ENCODE peak calls at places on chromosome 19, in six cellular contexts. G, Q, N, X, C and M are unnamed samples.

GRCh38 chr19:12939908-12940533 is 1.6 kb downstream of the CALR start:
- DNase-seq in G (no peak), Q (no peak), N (peak), X (no peak), C (no peak), M (no peak)

GRCh38 chr19:46195104-46195503 is 34.4 kb upstream of the IGFL1 start:
- DNase-seq in G (no peak), Q (no peak), N (no peak), X (no peak), C (no peak), M (no peak)

GRCh38 chr19:38152461-38153379 is 71.3 kb downstream of the DPF1 start:
- DNase-seq in G (no peak), Q (no peak), N (no peak), X (no peak), C (no peak), M (peak)

GRCh38 chr19:17220207-17220758 is 5.1 kb downstream of the USE1 start:
- DNase-seq in G (peak), Q (peak), N (peak), X (peak), C (no peak), M (peak)

GRCh38 chr19:51094696-51095279 is 12.1 kb upstream of the KLK14 start:
- DNase-seq in G (no peak), Q (peak), N (peak), X (no peak), C (no peak), M (peak)

GRCh38 chr19:33214621-33215020 is 11.0 kb downstream of the SLC7A10 start:
- DNase-seq in G (no peak), Q (no peak), N (peak), X (peak), C (no peak), M (peak)

GRCh38 chr19:8334458-8335342 is 8.4 kb downstream of the KANK3 start:
- DNase-seq in G (peak), Q (peak), N (peak), X (peak), C (no peak), M (peak)

GRCh38 chr19:35843676-35844481 is 8.4 kb downstream of the NPHS1 start:
- DNase-seq in G (peak), Q (peak), N (no peak), X (no peak), C (no peak), M (no peak)

GRCh38 chr19:8511573-8512101 is 2.3 kb downstream of the ZNF414 start:
- DNase-seq in G (peak), Q (no peak), N (no peak), X (no peak), C (no peak), M (no peak)

GRCh38 chr19:11069451-11070009 is 19.7 kb upstream of the LDLR start:
- DNase-seq in G (no peak), Q (no peak), N (peak), X (no peak), C (no peak), M (peak)

GRCh38 chr19:38134538-38135149 is 89.4 kb downstream of the DPF1 start:
- DNase-seq in G (no peak), Q (peak), N (peak), X (peak), C (peak), M (peak)

GRCh38 chr19:11639245-11639601 is 41.9 kb downstream of the ZNF627 start:
- DNase-seq in G (no peak), Q (no peak), N (no peak), X (no peak), C (no peak), M (no peak)

GRCh38 chr19:12687496-12688196 is at the start of gene GNG14:
- DNase-seq in G (no peak), Q (no peak), N (no peak), X (no peak), C (no peak), M (no peak)

GRCh38 chr19:56217039-56217949 is 15.2 kb downstream of the ZSCAN5C start:
- DNase-seq in G (peak), Q (no peak), N (no peak), X (peak), C (no peak), M (peak)

GRCh38 chr19:29532097-29532496 is 6.3 kb downstream of the VSTM2B start:
- DNase-seq in G (no peak), Q (no peak), N (no peak), X (no peak), C (no peak), M (no peak)

GRCh38 chr19:32251634-32252332 is 93.6 kb upstream of the ZNF507 start:
- DNase-seq in G (no peak), Q (no peak), N (no peak), X (no peak), C (no peak), M (no peak)

GRCh38 chr19:35306473-35307246 is 14.7 kb downstream of the MAG start:
- DNase-seq in G (no peak), Q (peak), N (peak), X (no peak), C (no peak), M (no peak)

GRCh38 chr19:49437231-49437630 is 4.1 kb downstream of the SLC17A7 start:
- DNase-seq in G (no peak), Q (no peak), N (no peak), X (no peak), C (no peak), M (no peak)

GRCh38 chr19:4456843-4457653 is 546 bp downstream of the UBXN6 start:
- DNase-seq in G (peak), Q (peak), N (peak), X (peak), C (no peak), M (peak)

GRCh38 chr19:7867092-7867844 is 6.9 kb downstream of the PRR36 start:
- DNase-seq in G (no peak), Q (no peak), N (no peak), X (no peak), C (no peak), M (no peak)

GRCh38 chr19:28374971-28375370 is 838.0 kb downstream of the UQCRFS1 start:
- DNase-seq in G (no peak), Q (no peak), N (no peak), X (no peak), C (no peak), M (no peak)

GRCh38 chr19:34500656-34501120 is 19.1 kb downstream of the WTIP start:
- DNase-seq in G (no peak), Q (no peak), N (no peak), X (no peak), C (no peak), M (no peak)

GRCh38 chr19:4060621-4061177 is 6.0 kb downstream of the ZBTB7A start:
- DNase-seq in G (peak), Q (no peak), N (no peak), X (no peak), C (no peak), M (no peak)

GRCh38 chr19:11361037-11361770 is 6.0 kb downstream of the PLPPR2 start:
- DNase-seq in G (peak), Q (no peak), N (no peak), X (no peak), C (no peak), M (no peak)

GRCh38 chr19:46692918-46693722 is 23.8 kb downstream of the PRKD2 start:
- DNase-seq in G (no peak), Q (no peak), N (no peak), X (no peak), C (no peak), M (peak)

GRCh38 chr19:17865364-17866311 is 5.9 kb downstream of the RPL18A start:
- DNase-seq in G (peak), Q (peak), N (peak), X (no peak), C (no peak), M (no peak)

GRCh38 chr19:18157465-18158063 is 4.6 kb downstream of the PIK3R2 start:
- DNase-seq in G (peak), Q (no peak), N (no peak), X (no peak), C (no peak), M (no peak)

GRCh38 chr19:28169168-28169862 is 1043.6 kb downstream of the UQCRFS1 start:
- DNase-seq in G (no peak), Q (no peak), N (no peak), X (no peak), C (no peak), M (no peak)

GRCh38 chr19:11106477-11106876 is 17.2 kb downstream of the LDLR start:
- DNase-seq in G (no peak), Q (no peak), N (no peak), X (no peak), C (no peak), M (no peak)

GRCh38 chr19:18204394-18205179 is 745 bp upstream of the RAB3A start:
- DNase-seq in G (peak), Q (no peak), N (no peak), X (no peak), C (no peak), M (no peak)

GRCh38 chr19:19399733-19400438 is 5.6 kb upstream of the GATAD2A start:
- DNase-seq in G (no peak), Q (no peak), N (no peak), X (peak), C (peak), M (peak)

GRCh38 chr19:44071824-44072542 is at the start of gene ZNF284:
- DNase-seq in G (peak), Q (peak), N (peak), X (peak), C (peak), M (peak)
- TF ChIP-seq CTCF in G (no peak), Q (no peak), N (no peak), X (no peak), C (no peak), M (no peak)

DNA sequence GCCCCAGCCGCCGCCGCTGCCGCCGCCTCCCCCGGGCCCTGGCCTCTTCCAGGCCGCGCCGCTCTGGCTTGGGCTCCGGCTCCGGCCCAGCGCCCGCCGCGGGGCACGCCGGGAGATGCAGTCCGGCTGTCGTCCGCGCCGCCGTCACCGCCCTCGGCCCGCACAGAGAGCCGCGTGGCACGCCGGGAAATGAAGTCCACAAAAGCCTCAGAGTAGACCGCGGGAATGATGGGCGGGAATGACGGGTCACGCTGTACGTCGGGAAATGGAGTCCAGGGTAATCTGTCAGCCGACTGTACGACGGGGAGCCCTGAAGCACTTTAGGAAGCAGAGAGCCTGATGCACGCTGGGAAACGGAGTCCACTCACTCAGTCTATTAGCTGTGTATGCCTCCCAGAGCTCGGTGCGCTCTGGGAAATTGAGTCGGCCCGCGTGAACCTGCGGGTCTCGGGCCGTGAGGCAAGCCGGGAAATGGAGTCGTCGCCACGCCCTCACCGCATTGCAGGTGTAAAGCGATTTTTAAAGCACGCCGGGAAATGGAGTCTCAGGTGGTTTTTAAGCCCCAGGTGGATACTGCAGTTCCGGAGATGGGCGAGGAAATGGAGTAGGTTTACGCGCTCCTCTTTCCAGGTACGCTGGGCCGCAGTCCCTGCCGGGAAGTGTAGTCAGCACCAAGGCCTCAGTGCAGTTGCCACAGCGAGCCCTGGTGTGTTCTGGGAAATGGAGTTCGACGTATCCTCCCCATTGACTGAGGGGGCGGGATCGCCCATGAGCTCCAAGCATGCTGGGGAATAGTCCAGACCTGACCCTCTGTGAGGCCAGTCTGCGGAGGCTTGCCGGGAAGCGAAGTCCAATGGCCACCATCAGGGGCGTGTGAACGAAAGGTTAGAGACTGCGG is at the start of gene GSK3A:
- DNase-seq in G (peak), Q (peak), N (peak), X (peak), C (peak), M (peak)
- TF ChIP-seq CTCF in G (no peak), Q (no peak), N (no peak), X (no peak), C (no peak), M (no peak)

DNA sequence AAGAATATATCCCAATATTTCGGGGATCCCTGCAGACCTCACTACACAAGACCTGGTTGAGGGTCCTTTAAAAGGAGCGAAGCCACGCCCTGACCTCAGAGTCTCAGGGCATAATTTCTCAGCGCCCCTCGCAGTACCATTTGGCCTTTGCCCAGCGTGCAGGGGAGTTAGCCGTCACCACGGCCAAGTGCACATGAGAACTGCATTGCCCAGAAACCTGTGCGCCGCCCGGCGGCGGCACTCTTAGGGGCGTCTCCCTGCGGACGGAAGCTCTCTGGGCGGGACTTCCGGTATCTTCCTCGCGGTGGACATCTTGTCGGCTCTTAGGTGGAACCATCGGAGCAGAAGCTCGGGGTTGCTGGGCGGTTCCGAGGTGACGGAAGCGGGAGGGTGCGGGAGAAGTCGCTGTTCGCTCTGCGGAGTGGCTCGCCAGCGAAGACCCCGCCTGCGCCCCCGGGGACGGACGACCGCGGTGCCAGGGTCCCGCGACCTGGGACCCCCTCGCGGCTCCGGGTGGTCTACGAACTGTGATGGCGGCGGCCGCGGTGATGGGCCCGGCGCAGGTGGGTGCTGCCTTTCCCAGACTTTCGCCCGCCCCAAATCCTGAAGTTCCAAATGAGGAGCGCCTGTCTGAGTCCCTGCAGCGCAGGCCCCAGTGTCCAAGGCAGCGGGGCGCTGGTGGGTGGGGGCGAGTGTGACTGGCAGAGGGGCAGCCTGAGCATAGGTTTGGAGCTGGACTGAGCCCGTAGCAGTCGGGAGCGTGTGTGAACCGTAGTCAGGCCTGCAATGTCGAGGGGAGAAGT is at the start of gene ZNF134:
- DNase-seq in G (peak), Q (peak), N (peak), X (peak), C (peak), M (peak)
- TF ChIP-seq CTCF in G (no peak), Q (no peak), N (no peak), X (peak), C (peak), M (peak)

DNA sequence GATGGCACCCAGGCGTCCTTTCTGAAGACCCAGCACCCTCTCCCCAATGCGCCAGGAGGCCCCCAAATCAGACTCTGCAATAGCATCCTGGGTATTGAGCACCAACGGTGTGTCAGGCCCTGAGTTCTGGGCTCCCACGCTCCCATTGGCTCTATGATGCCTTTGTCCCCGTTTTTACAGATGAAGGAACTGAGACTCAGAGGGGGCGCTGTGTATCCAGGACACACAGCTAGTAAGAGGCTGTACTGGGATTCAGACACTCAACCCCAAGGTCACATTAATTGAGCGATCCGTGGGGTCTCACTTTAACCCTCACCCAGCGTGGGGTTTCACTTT is 42.5 kb downstream of the CYP4F22 start:
- DNase-seq in G (no peak), Q (no peak), N (no peak), X (no peak), C (no peak), M (no peak)
- TF ChIP-seq CTCF in G (no peak), Q (no peak), N (no peak), X (peak), C (no peak), M (peak)

GRCh38 chr19:2479556-2480194 is 3.7 kb downstream of the GADD45B start:
- DNase-seq in G (no peak), Q (no peak), N (no peak), X (no peak), C (no peak), M (peak)
- TF ChIP-seq CTCF in G (no peak), Q (peak), N (no peak), X (no peak), C (no peak), M (peak)

GRCh38 chr19:1122021-1122971 is 18.5 kb downstream of the GPX4 start:
- DNase-seq in G (no peak), Q (no peak), N (no peak), X (no peak), C (no peak), M (no peak)

GRCh38 chr19:1123381-1123780 is 19.6 kb downstream of the GPX4 start:
- DNase-seq in G (no peak), Q (no peak), N (no peak), X (no peak), C (no peak), M (no peak)

GRCh38 chr19:1123885-1124677 is 20.3 kb downstream of the GPX4 start:
- DNase-seq in G (no peak), Q (no peak), N (no peak), X (no peak), C (no peak), M (no peak)

GRCh38 chr19:1121395-1121794 is 17.6 kb downstream of the GPX4 start:
- DNase-seq in G (no peak), Q (no peak), N (no peak), X (no peak), C (no peak), M (no peak)

GRCh38 chr19:1122972-1123363 is 19.2 kb downstream of the GPX4 start:
- DNase-seq in G (peak), Q (peak), N (peak), X (peak), C (no peak), M (peak)
- TF ChIP-seq CTCF in G (no peak), Q (no peak), N (no peak), X (no peak), C (no peak), M (no peak)

DNA sequence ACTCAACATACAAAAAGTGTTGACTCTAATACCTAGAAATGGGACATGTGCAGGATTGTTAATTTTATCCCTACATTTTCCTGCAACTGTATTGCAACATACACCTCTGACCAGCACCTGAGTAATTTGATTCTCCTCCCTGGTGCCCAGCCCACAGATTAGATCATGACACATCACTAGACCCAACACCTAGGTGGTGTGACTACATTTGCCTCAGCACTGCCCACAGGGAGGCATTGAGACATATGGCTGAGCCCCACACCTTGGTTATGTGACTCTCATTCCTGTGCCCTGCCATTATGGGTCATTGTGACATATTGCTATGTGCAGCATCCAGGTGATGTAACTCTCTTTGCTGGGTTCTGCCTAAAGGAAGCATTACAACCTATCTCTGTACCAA is 13.2 kb upstream of the ZNF254 start:
- DNase-seq in G (no peak), Q (no peak), N (no peak), X (no peak), C (no peak), M (no peak)
- TF ChIP-seq CTCF in G (no peak), Q (no peak), N (no peak), X (no peak), C (no peak), M (no peak)

DNA sequence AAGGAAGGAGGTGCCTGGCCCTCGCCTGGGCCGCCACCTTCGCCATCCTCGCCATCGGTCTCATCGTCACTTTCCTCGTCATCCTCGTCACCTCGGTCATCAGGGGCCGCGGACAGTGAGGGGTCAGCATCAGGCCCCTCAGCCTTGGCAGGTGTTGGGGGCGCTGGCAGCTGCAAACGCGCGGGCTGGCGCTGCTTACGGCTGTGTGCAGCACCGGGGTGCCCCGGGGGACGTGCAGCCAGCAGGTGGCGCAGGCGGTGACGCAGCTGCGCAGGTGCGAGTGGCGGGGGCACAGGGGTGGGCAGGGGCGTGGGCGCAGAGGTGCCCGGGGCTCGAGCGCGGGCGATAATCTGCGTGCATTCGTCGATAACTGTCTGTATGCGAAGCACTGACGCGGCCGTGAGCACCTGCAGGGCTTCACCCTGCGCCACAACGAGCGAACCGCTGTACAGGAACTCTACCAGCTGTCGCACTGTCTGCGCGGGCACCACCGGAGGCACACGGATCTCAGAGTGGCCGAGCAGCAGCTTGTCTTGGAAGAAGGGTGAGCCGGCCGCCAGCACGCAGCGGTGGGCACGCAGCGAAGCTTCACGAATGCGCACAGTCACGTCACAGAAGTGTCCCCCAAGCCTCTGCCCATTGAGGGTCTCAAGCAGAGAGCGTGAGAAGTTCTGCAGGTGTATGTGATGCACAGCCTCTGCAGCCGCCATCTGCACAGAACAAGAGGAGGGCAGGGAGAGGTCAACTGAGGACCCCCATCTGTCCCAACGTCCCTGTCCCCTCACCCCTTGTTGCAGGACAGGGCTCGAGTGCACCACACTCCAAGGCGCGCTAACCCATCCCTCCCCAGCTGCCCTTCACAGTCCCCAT is 2.4 kb downstream of the ZBTB45 start:
- DNase-seq in G (peak), Q (peak), N (no peak), X (no peak), C (no peak), M (no peak)
- TF ChIP-seq CTCF in G (no peak), Q (no peak), N (peak), X (no peak), C (no peak), M (no peak)